ENCODE peak calls at places on chromosomes 6 and 20, in ten cellular contexts. T is pulmonary artery endothelial cell; V is AG10803; N is effector CD4-positive, alpha-beta T cell; J is astrocyte of the hippocampus; H is AG08396; A is Right ventricle myocardium superior; Y is activated CD4-positive, alpha-beta T cell treated with anti-CD3 and anti-CD28 coated beads, Interleukin-2, amount 50 U/mL, for 4 hours; W is skeletal muscle cell; M is psoas muscle. B is an unnamed sample.

GRCh38 chr6:155274533-155274932 is 10.7 kb downstream of the CLDN20 start:
- DNase-seq in T (no peak), V (peak; percentile 58), N (no peak), J (peak; percentile 47), H (peak; percentile 26), A (no peak), Y (no peak), W (no peak), M (no peak), B (no peak)

GRCh38 chr6:12801141-12801540 is 84.6 kb downstream of the PHACTR1 start:
- DNase-seq in T (no peak), V (peak; percentile 94), N (no peak), J (peak; percentile 66), H (no peak), A (no peak), Y (no peak), W (no peak), M (no peak), B (peak; percentile 40)

GRCh38 chr6:54697423-54697822 is 149.1 kb upstream of the FAM83B start:
- DNase-seq in T (no peak), V (peak; percentile 50), N (no peak), J (no peak), H (peak; percentile 11), A (no peak), Y (no peak), W (no peak), M (no peak), B (no peak)

GRCh38 chr20:63369024-63369530 is 7.9 kb upstream of the CHRNA4 start:
- DNase-seq in T (no peak), V (no peak), N (no peak), J (no peak), H (no peak), A (no peak), Y (no peak), W (no peak), M (no peak), B (no peak)

GRCh38 chr6:131731224-131731623 is 20.4 kb upstream of the CTAGE9 start:
- DNase-seq in T (no peak), V (no peak), N (no peak), J (no peak), H (no peak), A (no peak), Y (no peak), W (no peak), M (no peak), B (no peak)

GRCh38 chr20:6651016-6651415 is 116.5 kb upstream of the BMP2 start:
- DNase-seq in T (no peak), V (peak; percentile 63), N (no peak), J (no peak), H (peak; percentile 28), A (no peak), Y (no peak), W (peak; percentile 88), M (peak; percentile 85), B (peak; percentile 43)

GRCh38 chr6:106097368-106098231 is 11.5 kb downstream of the PRDM1 start:
- DNase-seq in T (no peak), V (peak; percentile 86), N (peak; percentile 45), J (peak; percentile 54), H (no peak), A (no peak), Y (peak; percentile 41), W (no peak), M (no peak), B (peak; percentile 12)

GRCh38 chr6:37257320-37257633 is 295 bp upstream of the TBC1D22B start:
- DNase-seq in T (no peak), V (no peak), N (no peak), J (no peak), H (peak; percentile 11), A (no peak), Y (no peak), W (no peak), M (no peak), B (no peak)

GRCh38 chr6:95469511-95469910 is 107.8 kb upstream of the MANEA start:
- DNase-seq in T (no peak), V (no peak), N (no peak), J (no peak), H (no peak), A (no peak), Y (no peak), W (no peak), M (no peak), B (no peak)

GRCh38 chr20:58839474-58839874 is 11.2 kb downstream of the GNAS-AS1 start:
- DNase-seq in T (no peak), V (no peak), N (no peak), J (peak; percentile 71), H (no peak), A (peak; percentile 64), Y (peak; percentile 42), W (no peak), M (peak; percentile 68), B (peak; percentile 54)

GRCh38 chr6:46501136-46502089 is 10.2 kb upstream of the RCAN2 start:
- DNase-seq in T (no peak), V (no peak), N (no peak), J (no peak), H (peak; percentile 15), A (no peak), Y (no peak), W (no peak), M (no peak), B (no peak)

GRCh38 chr20:11814276-11814675 is 103.4 kb upstream of the BTBD3 start:
- DNase-seq in T (no peak), V (peak; percentile 58), N (no peak), J (peak; percentile 56), H (peak; percentile 21), A (no peak), Y (no peak), W (peak; percentile 56), M (no peak), B (no peak)

GRCh38 chr6:168517742-168518347 is 76.9 kb downstream of the SMOC2 start:
- DNase-seq in T (no peak), V (no peak), N (no peak), J (no peak), H (no peak), A (no peak), Y (no peak), W (no peak), M (no peak), B (no peak)

GRCh38 chr6:165109011-165109410 is 200.4 kb downstream of the C6orf118 start:
- DNase-seq in T (no peak), V (no peak), N (no peak), J (no peak), H (no peak), A (no peak), Y (no peak), W (no peak), M (no peak), B (peak; percentile 84)

GRCh38 chr6:14117158-14118090 is at the start of gene CD83:
- DNase-seq in T (no peak), V (peak; percentile 34), N (peak; percentile 80), J (peak; percentile 82), H (peak; percentile 97), A (peak; percentile 85), Y (peak; percentile 74), W (no peak), M (peak; percentile 74), B (peak; percentile 79)

GRCh38 chr6:127554435-127555006 is 22.5 kb upstream of the C6orf58 start:
- DNase-seq in T (no peak), V (peak; percentile 35), N (no peak), J (peak; percentile 57), H (peak; percentile 24), A (no peak), Y (no peak), W (no peak), M (no peak), B (peak; percentile 28)

GRCh38 chr20:13788167-13788834 is 3.5 kb downstream of the NDUFAF5 start:
- DNase-seq in T (no peak), V (peak; percentile 62), N (peak; percentile 12), J (peak; percentile 73), H (peak; percentile 61), A (no peak), Y (peak; percentile 30), W (no peak), M (no peak), B (peak; percentile 73)

GRCh38 chr20:53092772-53093171 is 120.6 kb downstream of the TSHZ2 start:
- DNase-seq in T (no peak), V (no peak), N (no peak), J (no peak), H (no peak), A (no peak), Y (no peak), W (no peak), M (no peak), B (no peak)

GRCh38 chr6:149242883-149243282 is 74.6 kb upstream of the TAB2 start:
- DNase-seq in T (no peak), V (no peak), N (no peak), J (peak; percentile 51), H (peak; percentile 32), A (no peak), Y (no peak), W (no peak), M (no peak), B (no peak)

GRCh38 chr6:155026366-155027045 is 31.4 kb downstream of the TIAM2 start:
- DNase-seq in T (no peak), V (peak; percentile 91), N (no peak), J (peak; percentile 93), H (peak; percentile 79), A (no peak), Y (no peak), W (peak; percentile 93), M (peak; percentile 76), B (peak; percentile 73)

GRCh38 chr6:364609-365540 is 26.7 kb upstream of the IRF4 start:
- DNase-seq in T (no peak), V (no peak), N (no peak), J (no peak), H (no peak), A (no peak), Y (no peak), W (no peak), M (no peak), B (no peak)

GRCh38 chr6:37913210-37913609 is 93.7 kb downstream of the ZFAND3 start:
- DNase-seq in T (no peak), V (no peak), N (no peak), J (no peak), H (no peak), A (no peak), Y (no peak), W (no peak), M (no peak), B (no peak)

GRCh38 chr20:16760431-16761304 is 12.5 kb downstream of the OTOR start:
- DNase-seq in T (no peak), V (no peak), N (no peak), J (no peak), H (peak; percentile 2), A (no peak), Y (no peak), W (no peak), M (no peak), B (no peak)

GRCh38 chr6:18585032-18585573 is 198.0 kb downstream of the RNF144B start:
- DNase-seq in T (peak; percentile 37), V (peak; percentile 71), N (no peak), J (peak; percentile 74), H (peak; percentile 33), A (no peak), Y (no peak), W (peak; percentile 66), M (peak; percentile 50), B (peak; percentile 88)

GRCh38 chr6:12576389-12576788 is 140.2 kb upstream of the PHACTR1 start:
- DNase-seq in T (no peak), V (peak; percentile 92), N (no peak), J (peak; percentile 45), H (no peak), A (no peak), Y (no peak), W (peak; percentile 19), M (no peak), B (no peak)

GRCh38 chr6:35980991-35981645 is 43.3 kb downstream of the SLC26A8 start:
- DNase-seq in T (no peak), V (no peak), N (no peak), J (no peak), H (no peak), A (no peak), Y (no peak), W (no peak), M (no peak), B (no peak)

GRCh38 chr6:85506441-85507093 is 56.7 kb downstream of the NT5E start:
- DNase-seq in T (no peak), V (no peak), N (no peak), J (no peak), H (no peak), A (no peak), Y (no peak), W (no peak), M (no peak), B (no peak)

GRCh38 chr6:52570291-52570700 is 6.6 kb downstream of the TRAM2 start:
- DNase-seq in T (no peak), V (peak; percentile 93), N (no peak), J (peak; percentile 89), H (no peak), A (no peak), Y (no peak), W (no peak), M (no peak), B (no peak)

B was measured in COLO829.